ENCODE peak calls at places on chromosomes 1 and 21, in six cellular contexts. A is endodermal cell, V is RWPE1, M is omental fat pad, S is lung, U is foreskin keratinocyte. P is an unnamed sample.
A peak's percentile ranks its signal among the peaks of the same experiment; 100 is the strongest.

GRCh38 chr1:187042538-187042937 is 213.8 kb downstream of the PLA2G4A start:
- DNase-seq in A (no peak), V (no peak), M (no peak), S (no peak), U (no peak), P (no peak)

GRCh38 chr1:113109908-113110554 is 37.0 kb downstream of the LRIG2 start:
- DNase-seq in A (no peak), V (peak; percentile 30), M (no peak), S (no peak), U (no peak), P (no peak)

GRCh38 chr1:203871114-203871875 is 9.9 kb downstream of the SNRPE start:
- DNase-seq in A (peak; percentile 75), V (peak; percentile 94), M (no peak), S (no peak), U (no peak), P (peak; percentile 43)

GRCh38 chr1:28097100-28097472 is 8.7 kb upstream of the EYA3 start:
- DNase-seq in A (no peak), V (no peak), M (no peak), S (no peak), U (no peak), P (no peak)

GRCh38 chr21:41894922-41895557 is 15.9 kb upstream of the PRDM15 start:
- DNase-seq in A (no peak), V (no peak), M (no peak), S (no peak), U (no peak), P (no peak)

GRCh38 chr1:28887418-28887834 is 26.9 kb upstream of the EPB41 start:
- DNase-seq in A (no peak), V (no peak), M (no peak), S (no peak), U (no peak), P (peak; percentile 58)

GRCh38 chr1:65292861-65293593 is 16.3 kb upstream of the DNAJC6 start:
- DNase-seq in A (no peak), V (no peak), M (no peak), S (no peak), U (peak; percentile 28), P (no peak)

GRCh38 chr21:37552496-37553399 is 186.2 kb downstream of the DYRK1A start:
- DNase-seq in A (peak; percentile 29), V (no peak), M (no peak), S (no peak), U (no peak), P (no peak)

GRCh38 chr21:36471254-36471723 is 8.6 kb downstream of the CLDN14 start:
- DNase-seq in A (no peak), V (peak; percentile 23), M (no peak), S (no peak), U (peak; percentile 56), P (peak; percentile 69)

GRCh38 chr21:14864211-14865021 is 200.4 kb downstream of the NRIP1 start:
- DNase-seq in A (peak; percentile 87), V (no peak), M (peak; percentile 63), S (peak; percentile 58), U (no peak), P (no peak)

GRCh38 chr1:9087411-9087810 is 18.0 kb upstream of the SLC2A5 start:
- DNase-seq in A (no peak), V (no peak), M (no peak), S (no peak), U (no peak), P (no peak)

GRCh38 chr1:38962113-38962512 is 20.5 kb upstream of the RHBDL2 start:
- DNase-seq in A (no peak), V (no peak), M (no peak), S (no peak), U (peak; percentile 83), P (no peak)

GRCh38 chr1:233656032-233656620 is 42.2 kb downstream of the KCNK1 start:
- DNase-seq in A (no peak), V (no peak), M (no peak), S (no peak), U (no peak), P (no peak)

GRCh38 chr21:39021475-39021832 is 161.8 kb downstream of the PSMG1 start:
- DNase-seq in A (no peak), V (no peak), M (no peak), S (no peak), U (no peak), P (no peak)

GRCh38 chr1:174157157-174157806 is 2.0 kb upstream of the RABGAP1L start:
- DNase-seq in A (no peak), V (no peak), M (no peak), S (no peak), U (peak; percentile 42), P (peak; percentile 67)

GRCh38 chr1:15018767-15019166 is 134.8 kb upstream of the TMEM51 start:
- DNase-seq in A (no peak), V (no peak), M (no peak), S (no peak), U (no peak), P (no peak)

GRCh38 chr1:115712911-115713609 is 55.5 kb downstream of the CASQ2 start:
- DNase-seq in A (peak; percentile 70), V (no peak), M (no peak), S (no peak), U (no peak), P (no peak)

GRCh38 chr1:209427277-209427676 is 156.2 kb upstream of the CAMK1G start:
- DNase-seq in A (no peak), V (no peak), M (no peak), S (no peak), U (no peak), P (no peak)

GRCh38 chr1:226637147-226637935 is 88.8 kb downstream of the STUM start:
- DNase-seq in A (peak; percentile 74), V (no peak), M (no peak), S (no peak), U (no peak), P (no peak)

GRCh38 chr1:173551699-173552098 is 51.2 kb downstream of the SLC9C2 start:
- DNase-seq in A (no peak), V (no peak), M (no peak), S (no peak), U (no peak), P (no peak)

GRCh38 chr1:161290779-161291178 is 19.0 kb downstream of the MPZ start:
- DNase-seq in A (no peak), V (no peak), M (no peak), S (no peak), U (no peak), P (no peak)

GRCh38 chr1:173355281-173356031 is 121.7 kb upstream of the PRDX6 start:
- DNase-seq in A (no peak), V (no peak), M (no peak), S (no peak), U (no peak), P (peak; percentile 39)

GRCh38 chr1:233936842-233937241 is 32.4 kb downstream of the SLC35F3 start:
- DNase-seq in A (no peak), V (no peak), M (no peak), S (no peak), U (no peak), P (no peak)

DNA sequence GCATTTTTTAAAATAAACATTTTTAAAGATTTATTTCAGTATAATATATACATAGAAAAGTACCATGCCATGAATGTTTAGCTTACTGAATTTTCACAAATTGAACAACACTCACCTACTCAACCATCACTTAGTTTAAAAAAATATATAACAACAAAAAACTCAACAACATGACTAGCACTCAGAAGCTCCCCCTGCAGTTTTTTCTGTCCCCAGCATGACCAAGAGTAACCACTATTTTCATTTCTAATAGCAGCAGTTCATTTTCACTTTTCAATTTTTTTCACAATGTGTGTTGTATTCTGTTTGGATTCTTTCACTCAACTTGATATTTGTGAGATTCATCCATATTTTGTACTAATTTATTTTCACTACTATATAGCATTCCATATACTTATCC is 162.3 kb upstream of the POGK start:
- DNase-seq in A (no peak), V (no peak), M (no peak), S (no peak), U (no peak), P (no peak)
- TF ChIP-seq CTCF in A (peak; percentile 62), V (no peak), M (no peak), S (no peak), U (no peak), P (no peak)

DNA sequence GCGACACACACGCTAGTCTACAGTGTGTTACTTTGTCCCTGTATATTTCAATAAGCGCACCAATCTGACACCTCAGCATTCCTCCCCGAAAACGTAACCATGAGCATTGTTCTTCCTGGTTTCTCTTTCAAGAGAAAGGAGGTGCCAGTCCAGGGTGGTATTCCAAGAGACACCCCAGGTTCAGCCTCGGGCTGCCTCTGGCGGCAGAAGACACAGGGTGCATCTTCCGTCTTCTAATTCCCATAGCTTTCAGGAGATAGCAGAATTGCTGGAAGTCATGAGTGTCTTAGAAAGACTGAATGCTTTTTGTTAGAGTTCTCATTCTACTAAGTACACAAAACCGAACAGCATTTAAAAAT is 15.9 kb upstream of the RGS8 start:
- DNase-seq in A (peak; percentile 52), V (no peak), M (no peak), S (no peak), U (no peak), P (no peak)
- TF ChIP-seq CTCF in A (peak; percentile 44), V (no peak), M (no peak), S (no peak), U (peak; percentile 46), P (no peak)

GRCh38 chr1:184237588-184237987 is 149.2 kb upstream of the C1orf21 start:
- DNase-seq in A (no peak), V (no peak), M (no peak), S (no peak), U (no peak), P (no peak)

GRCh38 chr1:184244962-184245361 is 141.9 kb upstream of the C1orf21 start:
- DNase-seq in A (no peak), V (no peak), M (no peak), S (no peak), U (no peak), P (no peak)

GRCh38 chr1:184241446-184241845 is 145.4 kb upstream of the C1orf21 start:
- DNase-seq in A (no peak), V (no peak), M (no peak), S (no peak), U (no peak), P (no peak)

GRCh38 chr1:184242507-184242943 is 144.3 kb upstream of the C1orf21 start:
- DNase-seq in A (no peak), V (peak; percentile 3), M (no peak), S (no peak), U (no peak), P (no peak)
- TF ChIP-seq CTCF in A (peak; percentile 52), V (no peak), M (no peak), S (peak; percentile 15), U (peak; percentile 46), P (no peak)

GRCh38 chr1:197159461-197159860 is 13.0 kb upstream of the ASPM start:
- DNase-seq in A (no peak), V (no peak), M (no peak), S (no peak), U (no peak), P (no peak)

GRCh38 chr1:197152662-197153061 is 6.2 kb upstream of the ASPM start:
- DNase-seq in A (no peak), V (no peak), M (no peak), S (no peak), U (no peak), P (no peak)

GRCh38 chr1:197151185-197151584 is 4.7 kb upstream of the ASPM start:
- DNase-seq in A (no peak), V (no peak), M (no peak), S (no peak), U (no peak), P (no peak)

DNA sequence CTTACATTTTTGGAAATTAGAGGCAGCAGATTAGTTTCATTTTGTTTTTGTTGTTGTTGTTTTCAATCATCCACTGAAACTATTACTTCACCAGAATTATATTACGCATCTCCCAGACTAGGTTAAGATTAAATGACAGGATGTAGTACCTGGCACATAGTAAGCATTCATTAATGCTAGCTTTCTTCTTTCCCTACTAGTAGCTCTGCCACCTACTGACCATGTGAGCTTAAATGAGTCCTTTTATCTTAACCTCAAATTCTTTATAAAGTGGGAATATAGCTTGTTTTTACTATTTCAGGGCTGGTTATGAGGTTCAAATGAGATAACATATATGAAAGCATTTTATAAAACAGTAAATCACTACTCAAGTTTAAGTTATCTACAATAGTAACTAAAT is 10.2 kb upstream of the ASPM start:
- DNase-seq in A (no peak), V (no peak), M (no peak), S (no peak), U (no peak), P (no peak)
- TF ChIP-seq CTCF in A (peak; percentile 51), V (no peak), M (no peak), S (no peak), U (peak; percentile 39), P (no peak)